ENCODE peak calls at places on chromosomes 12 and 14, in ten cellular contexts. Q is breast epithelium, V is pancreas, P is AG04449, M is left lung, X is activated B cell treated with CpG ODN at 0.5 μM for 24 hours, G is nephron progenitor cell, C is WTC11, Z is GM20000, N is RWPE2. O is an unnamed sample.

GRCh38 chr14:58666737-58667136 is 29.0 kb downstream of the DACT1 start:
- DNase-seq in Q (no peak), V (no peak), P (no peak), M (no peak), X (no peak), G (no peak), C (no peak), Z (no peak), N (no peak), O (no peak)

GRCh38 chr12:77946541-77947021 is 115.9 kb downstream of the NAV3 start:
- DNase-seq in Q (no peak), V (no peak), P (peak; percentile 51), M (no peak), X (no peak), G (no peak), C (no peak), Z (no peak), N (no peak), O (no peak)

GRCh38 chr12:89154743-89155530 is 197.4 kb downstream of the DUSP6 start:
- DNase-seq in Q (no peak), V (no peak), P (no peak), M (no peak), X (no peak), G (no peak), C (no peak), Z (no peak), N (no peak), O (no peak)

GRCh38 chr14:31229009-31229408 is 21.4 kb upstream of the HECTD1 start:
- DNase-seq in Q (no peak), V (no peak), P (no peak), M (no peak), X (no peak), G (no peak), C (no peak), Z (peak; percentile 54), N (no peak), O (no peak)

GRCh38 chr12:114412307-114412706 is 6.4 kb upstream of the TBX5 start:
- DNase-seq in Q (no peak), V (no peak), P (no peak), M (no peak), X (no peak), G (no peak), C (no peak), Z (no peak), N (no peak), O (no peak)

GRCh38 chr14:58717211-58717610 is 79.4 kb downstream of the DACT1 start:
- DNase-seq in Q (no peak), V (no peak), P (no peak), M (no peak), X (no peak), G (no peak), C (no peak), Z (no peak), N (no peak), O (no peak)

GRCh38 chr14:77031680-77032482 is 3.4 kb upstream of the IRF2BPL start:
- DNase-seq in Q (no peak), V (no peak), P (no peak), M (no peak), X (no peak), G (no peak), C (no peak), Z (no peak), N (no peak), O (no peak)

GRCh38 chr12:46386360-46386867 is 13.8 kb upstream of the SLC38A2 start:
- DNase-seq in Q (no peak), V (no peak), P (peak; percentile 98), M (no peak), X (no peak), G (no peak), C (no peak), Z (no peak), N (no peak), O (no peak)

GRCh38 chr12:17296882-17297281 is 690.9 kb upstream of the LMO3 start:
- DNase-seq in Q (no peak), V (no peak), P (no peak), M (no peak), X (no peak), G (no peak), C (no peak), Z (no peak), N (no peak), O (no peak)

GRCh38 chr12:44159211-44159610 is 323.3 kb downstream of the TMEM117 start:
- DNase-seq in Q (no peak), V (no peak), P (no peak), M (no peak), X (no peak), G (no peak), C (no peak), Z (no peak), N (no peak), O (no peak)

DNA sequence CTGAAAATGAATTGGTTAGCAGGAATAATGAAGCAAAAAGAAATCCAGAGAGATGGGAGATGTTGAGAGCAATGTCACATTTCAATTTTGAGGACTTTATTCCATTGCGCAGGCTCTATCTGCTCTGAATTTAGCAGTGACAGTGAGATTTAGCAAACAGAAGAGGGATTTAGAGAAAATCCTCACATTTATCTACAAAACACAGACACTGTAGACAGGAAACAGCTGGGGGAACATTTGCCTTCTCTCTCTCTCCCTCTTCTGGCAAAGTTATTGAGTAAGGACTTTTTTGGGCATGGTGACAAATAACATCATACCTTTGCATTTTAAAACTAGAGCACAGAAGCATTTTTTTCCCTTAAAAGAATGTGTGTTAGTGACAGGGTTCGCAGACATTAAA is at the start of gene IGF1:
- DNase-seq in Q (no peak), V (no peak), P (no peak), M (no peak), X (no peak), G (no peak), C (no peak), Z (no peak), N (no peak), O (no peak)
- TF ChIP-seq CTCF in Q (no peak), V (no peak), P (no peak), M (no peak), X (no peak), G (no peak), C (no peak), Z (no peak), N (no peak), O (no peak)

DNA sequence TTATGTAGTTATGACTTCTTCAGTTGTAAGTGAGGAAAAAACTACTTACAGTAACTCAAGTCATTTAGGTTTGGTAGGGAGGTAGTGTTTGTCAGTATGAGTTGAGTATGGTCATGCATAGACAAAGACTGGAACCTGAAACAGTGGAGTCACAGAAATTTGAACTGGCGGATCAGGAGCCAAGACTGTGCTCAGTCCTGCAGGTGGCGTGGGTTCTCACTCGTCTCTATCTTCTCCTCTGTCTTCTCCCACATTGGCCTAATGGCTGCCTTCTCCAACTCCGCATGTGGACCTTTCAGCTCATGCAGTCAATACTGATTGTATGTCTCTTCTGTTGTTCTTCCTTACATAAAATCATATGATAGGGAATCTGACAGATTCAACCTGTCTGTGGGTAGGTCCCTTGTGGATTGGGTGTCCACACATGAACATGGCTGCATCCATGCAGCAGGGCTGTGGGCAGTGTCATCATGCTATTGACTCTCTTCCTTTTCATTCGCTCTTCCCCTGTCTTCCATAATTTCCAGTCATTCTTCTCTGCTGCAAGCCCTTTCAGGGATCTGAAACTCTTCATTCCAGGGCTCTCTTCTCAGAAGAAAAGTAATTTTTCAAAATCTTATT is 78.8 kb upstream of the NEDD1 start:
- DNase-seq in Q (no peak), V (no peak), P (no peak), M (no peak), X (no peak), G (no peak), C (no peak), Z (no peak), N (no peak), O (no peak)
- TF ChIP-seq CTCF in Q (no peak), V (no peak), P (no peak), M (no peak), X (no peak), G (no peak), C (no peak), Z (no peak), N (no peak), O (no peak)

GRCh38 chr14:60734465-60735242 is at the start of gene MNAT1:
- DNase-seq in Q (peak; percentile 71), V (peak; percentile 93), P (peak; percentile 42), M (peak; percentile 88), X (peak; percentile 74), G (peak; percentile 79), C (peak; percentile 81), Z (peak; percentile 73), N (peak; percentile 86), O (peak; percentile 61)
- TF ChIP-seq CTCF in Q (peak; percentile 11), V (no peak), P (peak; percentile 13), M (no peak), X (no peak), G (no peak), C (no peak), Z (no peak), N (no peak), O (no peak)

GRCh38 chr12:27014859-27015729 is 910 bp upstream of the TM7SF3 start:
- DNase-seq in Q (no peak), V (no peak), P (no peak), M (no peak), X (no peak), G (no peak), C (no peak), Z (no peak), N (no peak), O (no peak)

GRCh38 chr12:27014085-27014858 is at the start of gene TM7SF3:
- DNase-seq in Q (peak; percentile 91), V (peak; percentile 98), P (no peak), M (peak; percentile 100), X (peak; percentile 96), G (peak; percentile 93), C (peak; percentile 95), Z (peak; percentile 97), N (peak; percentile 78), O (peak; percentile 91)

GRCh38 chr12:27012982-27013255 is 1.3 kb downstream of the TM7SF3 start:
- DNase-seq in Q (no peak), V (no peak), P (no peak), M (no peak), X (no peak), G (no peak), C (no peak), Z (no peak), N (no peak), O (no peak)

GRCh38 chr12:27012239-27012981 is 1.8 kb downstream of the TM7SF3 start:
- DNase-seq in Q (no peak), V (peak; percentile 70), P (no peak), M (no peak), X (no peak), G (no peak), C (no peak), Z (no peak), N (no peak), O (no peak)

DNA sequence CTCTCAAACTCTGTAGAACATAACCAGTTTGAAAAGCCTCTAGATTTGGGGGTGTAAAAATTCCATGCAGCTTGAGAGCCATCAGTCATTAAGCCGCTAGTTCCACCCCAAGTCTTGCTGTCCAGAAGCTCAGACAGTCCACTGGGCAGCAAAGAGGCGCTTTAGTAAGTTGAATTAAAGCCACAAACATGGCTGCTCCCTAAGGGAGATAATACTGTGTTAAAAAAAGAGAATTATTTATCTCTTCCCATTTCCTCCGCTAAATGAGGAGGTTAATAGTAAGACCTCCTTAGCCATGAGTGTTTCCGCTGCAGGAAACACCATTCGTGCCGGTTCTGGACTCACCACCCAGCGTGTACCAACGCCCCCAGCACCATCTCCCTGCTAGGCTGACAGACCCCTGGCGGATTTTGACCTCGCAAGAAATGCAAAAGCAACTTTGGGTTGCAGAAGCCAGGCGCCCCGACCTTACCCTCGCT is 539 bp downstream of the TM7SF3 start:
- DNase-seq in Q (no peak), V (no peak), P (no peak), M (no peak), X (no peak), G (no peak), C (no peak), Z (no peak), N (no peak), O (no peak)
- TF ChIP-seq CTCF in Q (no peak), V (no peak), P (no peak), M (no peak), X (no peak), G (no peak), C (no peak), Z (no peak), N (no peak), O (no peak)